ENCODE peak calls at places on chromosomes 1 and 21, in six cellular contexts. N is mammary epithelial cell, Y is GM23338, J is fibroblast of lung, G is pancreas, S is suprapubic skin. U is an unnamed sample.

GRCh38 chr21:46191686-46192575 is 7.7 kb upstream of the SPATC1L start:
- DNase-seq in G (no peak), Y (no peak), N (no peak), J (no peak), S (peak), U (no peak)

GRCh38 chr1:245301162-245301580 is 146.4 kb downstream of the KIF26B start:
- DNase-seq in Y (no peak), S (no peak), J (peak), N (no peak), G (no peak), U (peak)

GRCh38 chr1:152654110-152654509 is 9.1 kb upstream of the LCE2D start:
- DNase-seq in J (peak), S (no peak), Y (peak), G (no peak), N (peak), U (no peak)

GRCh38 chr1:210878564-210878963 is 255.4 kb downstream of the KCNH1 start:
- DNase-seq in J (no peak), S (no peak), G (no peak), N (no peak), Y (no peak), U (no peak)

GRCh38 chr1:2304282-2304681 is 76.2 kb downstream of the SKI start:
- DNase-seq in J (no peak), Y (no peak), S (no peak), N (no peak), G (peak), U (no peak)

GRCh38 chr1:31848381-31848897 is 32.6 kb upstream of the SPOCD1 start:
- DNase-seq in Y (no peak), J (no peak), N (no peak), G (no peak), S (no peak), U (no peak)

GRCh38 chr1:208235983-208236761 is 8.0 kb downstream of the PLXNA2 start:
- DNase-seq in N (no peak), J (peak), G (no peak), Y (no peak), S (peak), U (no peak)

GRCh38 chr1:97989094-97989680 is 68.4 kb upstream of the DPYD start:
- DNase-seq in Y (no peak), G (no peak), J (peak), S (no peak), N (peak), U (no peak)

GRCh38 chr21:42263591-42264131 is 44.7 kb downstream of the ABCG1 start:
- DNase-seq in G (peak), Y (peak), N (no peak), S (no peak), J (peak), U (no peak)

GRCh38 chr1:117607471-117607870 is 1.6 kb downstream of the TENT5C start:
- DNase-seq in N (peak), Y (peak), S (no peak), G (no peak), J (no peak), U (no peak)

GRCh38 chr1:154851392-154852177 is 18.5 kb downstream of the KCNN3 start:
- DNase-seq in Y (peak), N (no peak), G (no peak), S (no peak), J (no peak), U (no peak)

GRCh38 chr1:84174051-84174556 is 30.0 kb downstream of the PRKACB start:
- DNase-seq in Y (peak), S (no peak), N (peak), G (no peak), J (peak), U (no peak)

GRCh38 chr1:2496087-2496622 is 20.1 kb downstream of the PLCH2 start:
- DNase-seq in J (no peak), S (no peak), N (no peak), Y (no peak), G (no peak), U (no peak)

GRCh38 chr1:247935781-247936180 is 11.1 kb downstream of the OR2AJ1 start:
- DNase-seq in N (no peak), S (no peak), J (no peak), Y (no peak), G (no peak), U (no peak)

GRCh38 chr21:45971487-45972352 is 9.8 kb upstream of the COL6A1 start:
- DNase-seq in J (peak), S (peak), N (no peak), G (no peak), Y (peak), U (peak)

GRCh38 chr1:232795497-232796068 is 9.6 kb upstream of the MAP10 start:
- DNase-seq in N (no peak), J (no peak), G (no peak), Y (no peak), S (no peak), U (no peak)

GRCh38 chr21:33067045-33067444 is 2.9 kb upstream of the OLIG1 start:
- DNase-seq in Y (no peak), S (no peak), N (no peak), J (no peak), G (no peak), U (no peak)

GRCh38 chr1:162627662-162628296 is 4.5 kb upstream of the DDR2 start:
- DNase-seq in G (no peak), N (no peak), Y (peak), S (no peak), J (peak), U (no peak)

GRCh38 chr1:209755926-209756607 is at the start of gene TRAF3IP3:
- DNase-seq in G (no peak), Y (no peak), N (peak), S (no peak), J (no peak), U (no peak)

GRCh38 chr21:34933609-34934345 is 115.3 kb downstream of the RUNX1 start:
- DNase-seq in N (no peak), G (no peak), S (no peak), Y (no peak), J (no peak), U (no peak)

GRCh38 chr1:178172939-178173338 is 79.0 kb downstream of the RASAL2 start:
- DNase-seq in J (peak), S (no peak), G (no peak), Y (peak), N (no peak), U (no peak)

GRCh38 chr1:153429266-153430165 is 13.2 kb downstream of the S100A7A start:
- DNase-seq in N (peak), S (no peak), Y (no peak), J (no peak), G (no peak), U (no peak)

GRCh38 chr1:29786195-29786594 is 549.9 kb downstream of the PTPRU start:
- DNase-seq in N (no peak), G (no peak), J (no peak), S (no peak), Y (no peak), U (no peak)

GRCh38 chr1:9324246-9325096 is 31.8 kb downstream of the SPSB1 start:
- DNase-seq in S (no peak), G (peak), N (no peak), Y (no peak), J (no peak), U (no peak)

GRCh38 chr1:27525296-27526271 is 35.6 kb upstream of the WASF2 start:
- DNase-seq in S (no peak), J (peak), N (peak), G (no peak), Y (peak), U (no peak)

GRCh38 chr1:42211224-42211623 is 46.7 kb upstream of the GUCA2A start:
- DNase-seq in Y (no peak), G (no peak), N (peak), S (no peak), J (peak), U (no peak)

GRCh38 chr1:235100124-235100801 is 28.4 kb downstream of the TOMM20 start:
- DNase-seq in S (no peak), G (no peak), J (peak), Y (peak), N (no peak), U (no peak)

GRCh38 chr1:67532452-67533216 is 102.4 kb upstream of the SERBP1 start:
- DNase-seq in G (no peak), S (no peak), J (peak), Y (peak), N (peak), U (peak)

GRCh38 chr1:229318056-229318455 is 24.8 kb downstream of the CCSAP start:
- DNase-seq in S (no peak), G (no peak), Y (no peak), J (no peak), N (no peak), U (no peak)

GRCh38 chr1:172359531-172359991 is 60.9 kb upstream of the C1orf105 start:
- DNase-seq in G (no peak), S (no peak), N (peak), Y (no peak), J (peak), U (no peak)

GRCh38 chr1:223419561-223419960 is 26.3 kb downstream of the CCDC185 start:
- DNase-seq in S (no peak), J (no peak), N (no peak), G (no peak), Y (no peak), U (no peak)

GRCh38 chr1:212260557-212261342 is 24.5 kb upstream of the PPP2R5A start:
- DNase-seq in S (no peak), J (no peak), G (no peak), N (peak), Y (no peak), U (no peak)

GRCh38 chr1:244369256-244370057 is 82.3 kb downstream of the ADSS2 start:
- DNase-seq in G (no peak), N (no peak), Y (peak), S (no peak), J (no peak), U (no peak)

GRCh38 chr1:44359234-44359937 is 4.3 kb upstream of the ERI3 start:
- DNase-seq in G (no peak), N (peak), Y (no peak), J (no peak), S (no peak), U (no peak)

GRCh38 chr1:72186733-72187307 is 95.5 kb downstream of the NEGR1 start:
- DNase-seq in G (no peak), J (peak), Y (peak), S (no peak), N (peak), U (no peak)

GRCh38 chr1:33740040-33740745 is 123.7 kb upstream of the HMGB4 start:
- DNase-seq in S (no peak), G (no peak), Y (no peak), J (no peak), N (no peak), U (no peak)

GRCh38 chr1:204127597-204128242 is 24.1 kb downstream of the ETNK2 start:
- DNase-seq in G (peak), S (peak), J (peak), N (peak), Y (peak), U (peak)

GRCh38 chr21:29174607-29175013 is 44.2 kb downstream of the MAP3K7CL start:
- DNase-seq in G (no peak), J (peak), S (no peak), Y (no peak), N (no peak), U (no peak)
- H3K27ac ChIP-seq in G (no peak), J (peak), S (no peak), Y (no peak), N (no peak), U (no peak)

DNA sequence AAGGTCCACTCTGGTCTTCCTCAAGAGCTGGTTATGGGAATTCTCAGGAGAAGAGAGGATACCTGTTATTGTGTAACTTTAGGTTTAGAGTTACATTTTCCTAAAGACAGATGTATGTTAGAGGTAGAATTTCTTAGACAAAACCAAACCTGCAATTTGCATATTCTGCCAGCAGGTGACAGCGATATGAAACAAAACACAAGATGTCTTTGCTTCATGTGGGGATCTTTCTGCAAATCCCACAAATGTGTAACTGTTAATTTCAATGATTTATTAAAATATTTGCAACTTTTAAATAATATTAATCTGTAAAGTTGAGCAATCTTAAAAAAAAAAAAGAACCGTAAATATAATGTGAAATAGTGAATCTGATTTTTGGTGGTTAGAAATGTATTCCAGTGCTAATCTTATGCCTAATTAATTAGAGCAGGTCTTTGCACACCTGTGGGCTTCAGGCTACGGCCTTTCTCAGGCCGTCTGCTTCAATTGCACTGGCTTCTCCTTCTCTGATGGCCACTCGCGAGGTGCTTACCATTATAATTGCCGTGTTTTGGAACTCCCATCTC is 33.4 kb downstream of the FAM78B start:
- DNase-seq in J (peak), N (peak), G (no peak), S (no peak), Y (peak), U (no peak)
- TF ChIP-seq CTCF in J (peak), N (peak), G (peak), S (no peak), Y (peak), U (peak)

DNA sequence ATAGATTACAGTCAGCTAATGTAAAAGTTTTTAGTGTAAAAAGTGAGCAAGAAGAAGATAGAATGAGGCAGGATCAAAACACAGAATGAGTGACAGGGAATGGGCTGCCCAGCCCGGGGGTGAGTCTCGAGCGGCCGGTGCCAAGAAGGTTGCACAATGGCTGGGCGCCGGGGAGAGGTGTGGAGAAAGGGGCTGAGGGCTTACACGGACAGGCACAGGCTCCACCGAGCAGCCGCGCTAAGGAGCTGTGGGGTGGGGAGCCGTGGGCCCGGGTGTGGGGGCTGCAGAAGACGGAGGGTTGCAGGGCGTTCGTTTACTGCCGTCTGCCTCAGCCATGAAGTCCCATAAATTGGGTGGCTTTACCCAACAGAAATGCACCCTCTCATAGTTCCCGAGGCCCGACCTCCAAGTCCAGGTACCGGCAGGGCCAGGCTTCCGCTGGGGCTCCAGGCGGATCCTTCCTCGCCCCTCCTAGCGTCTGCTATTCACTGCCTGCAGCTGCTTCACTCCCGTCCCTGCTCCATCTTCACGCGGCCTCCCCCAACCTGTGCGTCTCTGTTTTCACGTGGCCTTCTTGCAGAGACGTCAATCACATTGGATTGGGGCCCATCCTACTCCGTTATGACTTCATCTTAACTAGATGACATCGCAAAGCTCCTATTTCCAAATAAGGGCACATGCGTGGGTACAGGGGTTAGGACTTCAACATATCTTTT is 277.2 kb downstream of the CAMTA1 start:
- DNase-seq in Y (peak), S (no peak), J (no peak), N (no peak), G (no peak), U (no peak)
- H3K27ac ChIP-seq in Y (no peak), S (no peak), J (no peak), N (no peak), G (no peak), U (no peak)

DNA sequence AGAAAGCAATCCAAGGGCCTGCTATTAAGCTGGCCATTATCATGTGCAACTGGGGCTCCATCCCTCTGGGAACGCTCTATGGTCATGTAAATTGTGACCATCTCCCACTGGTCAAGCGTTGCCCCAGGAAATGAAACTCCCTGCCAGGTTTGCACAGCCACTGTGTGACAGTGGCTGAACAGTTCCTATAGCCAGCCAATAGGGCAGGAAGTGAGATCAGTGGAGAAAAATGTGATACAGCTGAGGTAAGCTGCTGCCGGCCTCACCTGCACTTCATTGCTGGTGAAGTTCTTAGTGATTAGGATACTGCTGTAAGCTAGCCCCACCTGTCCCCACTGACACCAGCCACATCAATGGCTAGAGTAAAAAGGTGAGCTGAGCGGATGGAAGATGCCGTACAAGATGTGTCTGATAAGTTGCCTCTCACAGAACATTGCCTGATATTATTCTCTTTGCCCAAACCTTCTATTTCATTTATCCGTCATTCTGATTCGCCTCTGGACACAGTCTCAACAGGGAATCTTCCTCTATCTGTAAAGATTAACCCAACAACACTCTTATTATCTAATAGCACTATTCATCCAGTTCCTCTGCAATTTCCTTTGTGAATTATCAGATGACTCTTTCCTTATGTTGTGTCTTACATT is 38.4 kb upstream of the CDC42BPA start:
- DNase-seq in Y (peak), N (peak), J (no peak), G (no peak), S (no peak), U (no peak)
- TF ChIP-seq CTCF in Y (no peak), N (no peak), J (no peak), G (no peak), S (no peak), U (no peak)

DNA sequence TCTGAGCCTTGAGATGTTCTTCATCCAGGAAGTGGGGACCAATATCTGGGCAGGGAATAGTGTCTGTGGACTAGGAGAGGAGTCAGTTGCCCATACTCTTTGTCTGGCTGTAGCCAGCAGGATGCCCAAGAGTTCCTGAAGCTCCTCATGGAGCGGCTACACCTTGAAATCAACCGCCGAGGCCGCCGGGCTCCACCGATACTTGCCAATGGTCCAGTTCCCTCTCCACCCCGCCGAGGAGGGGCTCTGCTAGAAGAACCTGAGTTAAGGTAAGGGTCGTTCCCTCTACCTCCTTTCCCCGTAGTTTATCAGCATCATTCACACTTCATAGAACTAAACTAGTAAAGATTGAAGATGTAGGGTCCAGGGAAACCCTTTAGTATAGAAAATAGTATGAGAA is 3.4 kb upstream of the PPOX start:
- DNase-seq in N (no peak), G (no peak), S (no peak), J (no peak), Y (no peak), U (no peak)
- H3K27ac ChIP-seq in N (no peak), G (no peak), S (no peak), J (no peak), Y (no peak), U (no peak)

GRCh38 chr1:80882552-80882951 is 918.2 kb upstream of the ADGRL2 start:
- DNase-seq in S (no peak), G (no peak), N (peak), J (peak), Y (no peak), U (peak)
- TF ChIP-seq CTCF in S (no peak), G (no peak), N (no peak), J (no peak), Y (no peak), U (no peak)

GRCh38 chr1:91609571-91609970 is 108.9 kb downstream of the CDC7 start:
- DNase-seq in G (no peak), S (no peak), Y (no peak), N (peak), J (peak), U (peak)

GRCh38 chr1:91608876-91609275 is 108.2 kb downstream of the CDC7 start:
- DNase-seq in Y (no peak), N (peak), G (no peak), S (no peak), J (peak), U (peak)

GRCh38 chr1:91610829-91611228 is 110.2 kb downstream of the CDC7 start:
- DNase-seq in Y (no peak), J (no peak), S (no peak), G (no peak), N (no peak), U (no peak)

GRCh38 chr1:91611498-91611917 is 110.9 kb downstream of the CDC7 start:
- DNase-seq in Y (peak), G (no peak), J (no peak), N (no peak), S (no peak), U (no peak)

GRCh38 chr1:91610102-91610501 is 109.5 kb downstream of the CDC7 start:
- DNase-seq in J (no peak), Y (no peak), S (no peak), G (no peak), N (no peak), U (no peak)
- H3K27ac ChIP-seq in J (peak), Y (no peak), S (peak), G (no peak), N (no peak), U (no peak)

GRCh38 chr1:201276891-201277290 is 6.4 kb upstream of the PKP1 start:
- DNase-seq in J (no peak), G (no peak), S (no peak), N (no peak), Y (no peak), U (no peak)
- TF ChIP-seq CTCF in J (no peak), G (no peak), S (no peak), N (no peak), Y (no peak), U (no peak)

GRCh38 chr21:17785403-17785788 is 33.8 kb downstream of the C21orf91 start:
- DNase-seq in S (no peak), G (no peak), N (no peak), J (no peak), Y (no peak), U (no peak)
- H3K27ac ChIP-seq in S (no peak), G (no peak), N (no peak), J (no peak), Y (no peak), U (no peak)